ENCODE peak calls at places on chromosomes 2 and 18, in ten cellular contexts. I, Y, A, F, G, X, J, N, M and Z are unnamed samples.

GRCh38 chr2:48043301-48043700 is 137.0 kb upstream of the FBXO11 start:
- DNase-seq in A (no peak), I (no peak), Y (no peak), G (no peak), N (no peak), F (no peak), J (no peak), X (no peak), M (no peak), Z (no peak)

GRCh38 chr2:114496959-114497358 is 54.5 kb downstream of the DPP10 start:
- DNase-seq in Y (no peak), X (no peak), G (no peak), N (no peak), A (no peak), F (no peak), J (no peak), M (no peak), I (no peak), Z (no peak)

GRCh38 chr2:108909917-108910515 is 79.0 kb downstream of the EDAR start:
- DNase-seq in M (no peak), Y (no peak), J (no peak), A (no peak), N (no peak), I (no peak), F (no peak), G (no peak), X (no peak), Z (no peak)

GRCh38 chr2:239161711-239162140 is 239.1 kb downstream of the HDAC4 start:
- DNase-seq in F (no peak), J (no peak), Y (no peak), A (no peak), M (no peak), I (no peak), X (no peak), G (no peak), N (no peak), Z (no peak)

GRCh38 chr2:52931660-52932059 is 835.9 kb upstream of the CHAC2 start:
- DNase-seq in X (no peak), Y (no peak), N (no peak), J (no peak), I (no peak), G (no peak), F (no peak), A (no peak), M (no peak), Z (no peak)

GRCh38 chr18:54280206-54280550 is 10.9 kb downstream of the POLI start:
- DNase-seq in M (no peak), G (no peak), J (no peak), X (no peak), N (no peak), I (no peak), F (no peak), A (no peak), Y (no peak), Z (no peak)

GRCh38 chr2:62178741-62179271 is 17.1 kb upstream of the B3GNT2 start:
- DNase-seq in G (no peak), Y (no peak), M (no peak), F (no peak), X (no peak), A (no peak), J (no peak), I (no peak), N (no peak), Z (no peak)

GRCh38 chr2:112662702-112663101 is 17.0 kb downstream of the SLC20A1 start:
- DNase-seq in A (no peak), F (no peak), M (no peak), X (peak; percentile 37), G (no peak), I (no peak), Y (no peak), J (no peak), N (no peak), Z (peak; percentile 52)

GRCh38 chr2:25132296-25132630 is 36.1 kb downstream of the POMC start:
- DNase-seq in I (no peak), Y (no peak), G (no peak), A (no peak), J (no peak), M (no peak), N (no peak), F (no peak), X (no peak), Z (no peak)

GRCh38 chr2:160379399-160379798 is 114.2 kb downstream of the RBMS1 start:
- DNase-seq in F (peak; percentile 73), Y (no peak), I (no peak), X (no peak), A (no peak), N (no peak), G (no peak), J (no peak), M (peak; percentile 73), Z (no peak)

GRCh38 chr2:26807788-26808460 is 22.1 kb downstream of the CENPA start:
- DNase-seq in N (no peak), I (peak; percentile 33), J (no peak), M (no peak), G (no peak), A (no peak), F (no peak), Y (no peak), X (no peak), Z (peak; percentile 16)

GRCh38 chr18:24762417-24762816 is 302.0 kb downstream of the HRH4 start:
- DNase-seq in N (no peak), G (no peak), F (no peak), I (no peak), A (no peak), J (no peak), M (no peak), Y (no peak), X (no peak), Z (no peak)

GRCh38 chr18:78069784-78070664 is 820.4 kb downstream of the GALR1 start:
- DNase-seq in A (no peak), I (no peak), X (no peak), F (no peak), M (no peak), Y (no peak), N (no peak), J (no peak), G (no peak), Z (no peak)

GRCh38 chr18:21900594-21901352 is 160.2 kb downstream of the MIB1 start:
- DNase-seq in I (no peak), N (no peak), M (no peak), X (no peak), J (no peak), F (no peak), Y (no peak), G (no peak), A (no peak), Z (no peak)

GRCh38 chr2:215881582-215881981 is 131.8 kb downstream of the MREG start:
- DNase-seq in F (no peak), X (no peak), J (no peak), A (no peak), M (no peak), I (no peak), N (no peak), G (no peak), Y (no peak), Z (no peak)

GRCh38 chr2:109301746-109302145 is 172.7 kb downstream of the SH3RF3 start:
- DNase-seq in X (no peak), M (no peak), N (no peak), Y (no peak), I (no peak), J (no peak), A (no peak), G (no peak), F (no peak), Z (no peak)

GRCh38 chr2:27218614-27219013 is 1.4 kb downstream of the CAD start:
- DNase-seq in A (no peak), F (no peak), J (no peak), G (no peak), I (no peak), M (no peak), X (no peak), N (no peak), Y (no peak), Z (peak; percentile 18)

GRCh38 chr2:52563144-52563543 is 1204.5 kb upstream of the CHAC2 start:
- DNase-seq in I (no peak), J (no peak), X (no peak), Y (no peak), F (no peak), M (no peak), G (no peak), A (no peak), N (no peak), Z (no peak)

GRCh38 chr2:25228848-25229674 is 60.7 kb upstream of the POMC start:
- DNase-seq in G (no peak), F (peak; percentile 9), M (peak; percentile 50), A (peak; percentile 48), N (peak; percentile 90), Y (peak; percentile 26), J (peak; percentile 89), I (peak; percentile 30), X (peak; percentile 93), Z (peak; percentile 75)

GRCh38 chr2:233620204-233620603 is 2.8 kb downstream of the UGT1A8 start:
- DNase-seq in J (no peak), X (no peak), I (no peak), A (no peak), G (no peak), F (no peak), N (no peak), Y (no peak), M (no peak), Z (no peak)